ENCODE peak calls at places on chromosomes 16 and 17, in six cellular contexts. S is fibroblast of the aortic adventitia; F is fibroblast of gingiva; A is MCF 10A; M is effector memory CD8-positive, alpha-beta T cell; J is IMR-90. X is an unnamed sample.

GRCh38 chr16:57377080-57377841 is 5.0 kb downstream of the CX3CL1 start:
- DNase-seq in S (no peak), F (no peak), A (no peak), M (no peak), J (peak; percentile 85), X (no peak)

GRCh38 chr17:35345926-35346771 is 27.3 kb downstream of the SLFN11 start:
- DNase-seq in S (peak; percentile 60), F (peak; percentile 69), A (no peak), M (no peak), J (peak; percentile 53), X (peak; percentile 18)

GRCh38 chr16:57859331-57859730 is 57.0 kb upstream of the KIFC3 start:
- DNase-seq in S (peak; percentile 22), F (no peak), A (peak; percentile 22), M (no peak), J (peak; percentile 34), X (no peak)

GRCh38 chr17:75246404-75246803 is 15.0 kb downstream of the GGA3 start:
- DNase-seq in S (no peak), F (no peak), A (no peak), M (no peak), J (no peak), X (no peak)

GRCh38 chr16:3282103-3282746 is 1.1 kb upstream of the ZNF263 start:
- DNase-seq in S (no peak), F (no peak), A (no peak), M (no peak), J (peak; percentile 69), X (no peak)

GRCh38 chr16:19979638-19980037 is 94.1 kb downstream of the GPR139 start:
- DNase-seq in S (no peak), F (no peak), A (no peak), M (no peak), J (no peak), X (no peak)

GRCh38 chr17:44084131-44084538 is 13.6 kb downstream of the G6PC3 start:
- DNase-seq in S (no peak), F (no peak), A (peak; percentile 32), M (no peak), J (no peak), X (no peak)

GRCh38 chr17:876272-876671 is 94.1 kb downstream of the MRM3 start:
- DNase-seq in S (no peak), F (no peak), A (no peak), M (peak; percentile 18), J (no peak), X (no peak)

GRCh38 chr17:37576281-37576680 is 32.9 kb downstream of the SYNRG start:
- DNase-seq in S (no peak), F (no peak), A (peak; percentile 48), M (no peak), J (peak; percentile 27), X (no peak)

GRCh38 chr17:61279476-61280145 is 120.0 kb upstream of the TBX2 start:
- DNase-seq in S (peak; percentile 37), F (peak; percentile 68), A (no peak), M (no peak), J (peak; percentile 54), X (no peak)

GRCh38 chr17:75979705-75980187 is 706 bp downstream of the TEN1 start:
- DNase-seq in S (peak; percentile 89), F (peak; percentile 77), A (no peak), M (no peak), J (peak; percentile 79), X (no peak)

GRCh38 chr17:18093616-18094408 is 6.1 kb downstream of the DRG2 start:
- DNase-seq in S (peak; percentile 59), F (peak; percentile 66), A (peak; percentile 62), M (no peak), J (peak; percentile 83), X (no peak)

GRCh38 chr16:2915196-2915929 is 3.6 kb downstream of the FLYWCH1 start:
- DNase-seq in S (no peak), F (no peak), A (peak; percentile 42), M (no peak), J (no peak), X (no peak)

GRCh38 chr16:74837056-74837455 is 62.4 kb upstream of the FA2H start:
- DNase-seq in S (no peak), F (no peak), A (no peak), M (no peak), J (no peak), X (no peak)

GRCh38 chr17:27571563-27572129 is 59.3 kb upstream of the LGALS9 start:
- DNase-seq in S (no peak), F (no peak), A (no peak), M (no peak), J (no peak), X (no peak)

GRCh38 chr17:78019976-78020716 is 61.6 kb downstream of the TNRC6C start:
- DNase-seq in S (no peak), F (no peak), A (no peak), M (no peak), J (no peak), X (no peak)

GRCh38 chr17:70168044-70168978 is 1.0 kb upstream of the KCNJ2 start:
- DNase-seq in S (peak; percentile 70), F (peak; percentile 63), A (peak; percentile 73), M (no peak), J (peak; percentile 81), X (no peak)

GRCh38 chr17:2123467-2124251 is 68.8 kb downstream of the HIC1 start:
- DNase-seq in S (peak; percentile 85), F (peak; percentile 12), A (peak; percentile 36), M (no peak), J (peak; percentile 34), X (no peak)

GRCh38 chr17:74519951-74520553 is 11.2 kb downstream of the CD300LB start:
- DNase-seq in S (no peak), F (no peak), A (no peak), M (no peak), J (no peak), X (no peak)

GRCh38 chr17:73767696-73768095 is 123.5 kb upstream of the SDK2 start:
- DNase-seq in S (no peak), F (no peak), A (no peak), M (no peak), J (no peak), X (no peak)

GRCh38 chr17:21249911-21250703 is 3.1 kb downstream of the NATD1 start:
- DNase-seq in S (no peak), F (no peak), A (no peak), M (no peak), J (no peak), X (no peak)

GRCh38 chr16:11309895-11310633 is 28.9 kb upstream of the PRM1 start:
- DNase-seq in S (no peak), F (no peak), A (no peak), M (no peak), J (no peak), X (no peak)

GRCh38 chr16:79297297-79297696 is 303.2 kb downstream of the MAF start:
- DNase-seq in S (no peak), F (no peak), A (no peak), M (no peak), J (no peak), X (no peak)

GRCh38 chr16:47732122-47732805 is 271.1 kb downstream of the PHKB start:
- DNase-seq in S (peak; percentile 90), F (peak; percentile 55), A (peak; percentile 85), M (no peak), J (peak; percentile 98), X (no peak)